ENCODE peak calls at places on chromosomes 13 and 19, in seven cellular contexts. X, T, R, Y, C, F and M are unnamed samples.
A peak's percentile ranks its signal among the peaks of the same experiment; 100 is the strongest.

GRCh38 chr19:55369651-55370304 is 485 bp downstream of the IL11 start:
- DNase-seq in X (no peak), T (peak; percentile 70), R (no peak), Y (peak; percentile 85), C (no peak), F (no peak), M (peak; percentile 83)

GRCh38 chr19:1769645-1769985 is 16.3 kb downstream of the ONECUT3 start:
- DNase-seq in X (no peak), T (no peak), R (no peak), Y (no peak), C (no peak), F (no peak), M (no peak)

GRCh38 chr13:51223284-51224270 is 1.4 kb downstream of the FAM124A start:
- DNase-seq in X (no peak), T (peak; percentile 75), R (peak; percentile 20), Y (no peak), C (no peak), F (no peak), M (no peak)

GRCh38 chr19:48111280-48111679 is 663 bp upstream of the PLA2G4C start:
- DNase-seq in X (no peak), T (no peak), R (no peak), Y (no peak), C (no peak), F (no peak), M (no peak)

GRCh38 chr19:46081928-46082727 is 41.3 kb upstream of the IGFL4 start:
- DNase-seq in X (no peak), T (peak; percentile 54), R (no peak), Y (peak; percentile 72), C (no peak), F (peak; percentile 35), M (peak; percentile 67)

GRCh38 chr13:48320906-48321510 is 17.5 kb downstream of the RB1 start:
- DNase-seq in X (no peak), T (no peak), R (no peak), Y (no peak), C (no peak), F (no peak), M (no peak)

GRCh38 chr19:13652810-13653590 is 111.3 kb upstream of the MRI1 start:
- DNase-seq in X (no peak), T (no peak), R (no peak), Y (no peak), C (no peak), F (no peak), M (no peak)

GRCh38 chr13:39855236-39855635 is 199.8 kb downstream of the COG6 start:
- DNase-seq in X (no peak), T (no peak), R (no peak), Y (no peak), C (no peak), F (no peak), M (no peak)

GRCh38 chr19:6056282-6056741 is 54.0 kb downstream of the RFX2 start:
- DNase-seq in X (no peak), T (no peak), R (no peak), Y (no peak), C (no peak), F (peak; percentile 64), M (no peak)

GRCh38 chr19:52171321-52172169 is at the start of gene ZNF836:
- DNase-seq in X (peak; percentile 88), T (peak; percentile 95), R (peak; percentile 93), Y (peak; percentile 61), C (peak; percentile 89), F (peak; percentile 96), M (peak; percentile 92)

GRCh38 chr13:109243311-109243951 is 543.0 kb downstream of the IRS2 start:
- DNase-seq in X (no peak), T (no peak), R (peak; percentile 40), Y (peak; percentile 92), C (no peak), F (no peak), M (peak; percentile 88)

GRCh38 chr13:100131863-100132574 is 43.1 kb downstream of the PCCA start:
- DNase-seq in X (no peak), T (no peak), R (no peak), Y (peak; percentile 93), C (no peak), F (no peak), M (peak; percentile 62)

GRCh38 chr19:7903244-7904073 is at the start of gene MAP2K7:
- DNase-seq in X (peak; percentile 99), T (peak; percentile 100), R (peak; percentile 100), Y (peak; percentile 98), C (peak; percentile 100), F (peak; percentile 100), M (peak; percentile 100)

GRCh38 chr13:37395544-37395943 is 203.0 kb downstream of the POSTN start:
- DNase-seq in X (no peak), T (no peak), R (no peak), Y (no peak), C (no peak), F (no peak), M (peak; percentile 19)

GRCh38 chr13:41058229-41059070 is 2.9 kb upstream of the WBP4 start:
- DNase-seq in X (no peak), T (no peak), R (no peak), Y (no peak), C (no peak), F (no peak), M (no peak)

GRCh38 chr13:30759748-30760147 is 24.4 kb downstream of the ALOX5AP start:
- DNase-seq in X (no peak), T (no peak), R (no peak), Y (no peak), C (no peak), F (no peak), M (peak; percentile 25)

DNA sequence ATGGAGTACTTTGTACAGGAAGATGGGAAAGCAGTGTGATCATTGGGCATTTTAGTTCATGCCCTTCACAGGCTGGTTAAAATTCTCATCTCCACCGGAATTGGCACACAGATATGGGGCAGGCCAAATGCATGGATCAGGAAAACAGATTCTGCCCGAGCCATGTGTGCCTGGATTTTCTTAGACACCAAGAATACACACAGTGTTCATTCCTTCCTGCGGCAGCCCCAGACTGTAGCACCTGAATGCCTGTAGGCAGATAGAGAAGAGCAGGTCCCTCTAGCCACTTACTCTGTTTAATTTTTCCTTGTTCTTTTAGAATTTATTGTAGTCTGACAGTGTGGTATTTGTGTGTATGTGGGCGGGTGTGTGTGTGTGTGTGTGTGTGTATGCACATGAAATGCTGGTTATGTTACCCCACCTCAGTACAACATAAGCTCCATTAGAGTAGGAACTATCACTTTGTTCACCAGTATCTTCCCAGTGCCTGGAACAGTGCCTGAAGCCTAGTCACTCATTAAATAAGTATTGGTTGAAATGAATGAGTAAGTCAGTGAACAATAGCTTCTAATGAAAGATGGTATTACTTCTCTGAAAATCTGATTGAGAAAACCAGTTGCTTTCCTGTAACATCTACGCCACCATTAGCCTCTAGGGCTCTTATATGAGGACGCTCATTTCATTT is 41.7 kb downstream of the FRY start:
- DNase-seq in X (no peak), T (no peak), R (no peak), Y (no peak), C (no peak), F (no peak), M (no peak)
- H3K4me1 ChIP-seq in X (peaks cover 5% of the 10 kb centered on the region), T (peaks cover 4% of the 10 kb centered on the region), R (peaks cover 19% of the 10 kb centered on the region), Y (peaks cover 1% of the 10 kb centered on the region), C (no peaks in the 10 kb centered on the region), F (no peaks in the 10 kb centered on the region), M (no peaks in the 10 kb centered on the region)

GRCh38 chr13:112978561-112979405 is 9.8 kb downstream of the MCF2L start:
- DNase-seq in X (no peak), T (no peak), R (peak; percentile 80), Y (no peak), C (no peak), F (no peak), M (no peak)

GRCh38 chr13:112980441-112980840 is 11.4 kb downstream of the MCF2L start:
- DNase-seq in X (no peak), T (no peak), R (no peak), Y (no peak), C (no peak), F (no peak), M (no peak)

GRCh38 chr13:112981361-112981905 is 12.4 kb downstream of the MCF2L start:
- DNase-seq in X (no peak), T (no peak), R (no peak), Y (no peak), C (no peak), F (no peak), M (no peak)

GRCh38 chr13:112977525-112977924 is 8.5 kb downstream of the MCF2L start:
- DNase-seq in X (no peak), T (no peak), R (no peak), Y (no peak), C (no peak), F (no peak), M (no peak)

GRCh38 chr13:112979406-112979902 is 10.4 kb downstream of the MCF2L start:
- DNase-seq in X (no peak), T (no peak), R (no peak), Y (no peak), C (no peak), F (no peak), M (no peak)
- H3K4me3 ChIP-seq in X (peak overlapping the region; percentile 34), T (no peak overlapping the region), R (peak overlapping the region; percentile 41), Y (no peak overlapping the region), C (no peak overlapping the region), F (no peak overlapping the region), M (no peak overlapping the region)

GRCh38 chr13:33277351-33277750 is 8.2 kb downstream of the STARD13 start:
- DNase-seq in X (no peak), T (no peak), R (no peak), Y (no peak), C (no peak), F (no peak), M (no peak)
- H3K4me1 ChIP-seq in X (peaks cover 31% of the 10 kb centered on the region), T (no peaks in the 10 kb centered on the region), R (peaks cover 81% of the 10 kb centered on the region), Y (peaks cover 5% of the 10 kb centered on the region), C (no peaks in the 10 kb centered on the region), F (peaks cover 5% of the 10 kb centered on the region), M (peaks cover 84% of the 10 kb centered on the region)

DNA sequence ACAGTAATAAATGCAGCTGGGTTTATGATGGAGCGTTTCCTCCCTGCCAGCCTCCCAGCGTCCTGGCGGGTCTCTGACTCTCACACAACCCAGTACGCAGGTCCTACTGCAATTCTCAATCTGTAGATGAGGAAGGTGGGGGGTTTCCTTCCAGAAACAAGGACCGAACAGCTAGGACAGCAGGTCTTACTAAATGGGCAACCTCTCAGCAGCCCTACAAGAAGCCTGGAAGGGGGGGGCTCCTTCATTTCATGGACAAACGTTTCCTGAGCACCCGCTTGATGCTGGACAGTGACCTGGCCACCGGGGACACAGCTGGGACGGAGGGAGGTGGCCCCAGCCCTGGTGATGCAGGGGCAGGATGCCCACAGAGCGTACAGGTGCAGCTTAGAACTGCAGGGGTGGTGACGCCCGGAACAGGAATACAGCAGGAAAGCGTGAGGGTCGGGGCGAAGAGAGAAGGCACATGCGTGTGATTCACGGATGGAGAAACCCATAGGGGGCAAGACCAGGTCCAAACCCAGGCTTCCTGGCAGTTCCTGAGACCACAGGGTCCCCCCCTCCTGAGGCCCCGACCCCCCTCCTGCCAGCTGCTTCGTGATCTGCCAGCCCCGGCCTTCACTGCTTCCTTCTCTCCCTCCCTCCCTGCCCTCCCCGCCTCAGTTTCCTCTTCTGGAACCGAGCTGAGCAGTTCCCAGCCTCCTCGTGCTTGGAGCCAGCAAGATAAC is 732 bp upstream of the C2CD4C start:
- DNase-seq in X (no peak), T (no peak), R (no peak), Y (peak; percentile 25), C (no peak), F (no peak), M (peak; percentile 15)
- H3K4me3 ChIP-seq in X (peak overlapping the region; percentile 54), T (peak overlapping the region; percentile 70), R (peak overlapping the region; percentile 63), Y (peak overlapping the region; percentile 7), C (peak overlapping the region; percentile 41), F (peak overlapping the region; percentile 25), M (no peak overlapping the region)

GRCh38 chr19:39345956-39346355 is 3.7 kb downstream of the SAMD4B start:
- DNase-seq in X (no peak), T (no peak), R (no peak), Y (no peak), C (no peak), F (no peak), M (no peak)
- H3K4me1 ChIP-seq in X (peaks cover 45% of the 10 kb centered on the region), T (peaks cover 10% of the 10 kb centered on the region), R (peaks cover 39% of the 10 kb centered on the region), Y (peaks cover 8% of the 10 kb centered on the region), C (peaks cover 15% of the 10 kb centered on the region), F (peaks cover under 1% of the 10 kb centered on the region), M (peaks cover 42% of the 10 kb centered on the region)